ENCODE peak calls at places on chromosomes 16 and 17, in nine cellular contexts. One of them, this sample, is unnamed. For H3K4me1 and H3K27me3, the result is how much of the 10 kb centered on the place peaks cover.

GRCh38 chr17:72705905-72706395 is 386.5 kb downstream of the SLC39A11 start:
- DNase-seq in uterus: no peak
- DNase-seq in heart left ventricle: no peak
- DNase-seq in ovary: no peak
- DNase-seq in spleen: no peak
- DNase-seq in sigmoid colon: no peak
- DNase-seq in IMR-90: no peak
- DNase-seq in body of pancreas: no peak
- DNase-seq in adrenal gland: no peak
- DNase-seq in this sample: no peak

GRCh38 chr16:30136971-30137601 is 14.1 kb upstream of the MAPK3 start:
- DNase-seq in uterus: no peak
- DNase-seq in heart left ventricle: no peak
- DNase-seq in ovary: no peak
- DNase-seq in spleen: no peak
- DNase-seq in sigmoid colon: no peak
- DNase-seq in IMR-90: no peak
- DNase-seq in body of pancreas: peak
- DNase-seq in adrenal gland: no peak
- DNase-seq in this sample: no peak

GRCh38 chr17:58535431-58535830 is 21.0 kb upstream of the MTMR4 start:
- DNase-seq in uterus: no peak
- DNase-seq in heart left ventricle: no peak
- DNase-seq in ovary: no peak
- DNase-seq in spleen: no peak
- DNase-seq in sigmoid colon: no peak
- DNase-seq in IMR-90: peak
- DNase-seq in body of pancreas: no peak
- DNase-seq in adrenal gland: no peak
- DNase-seq in this sample: no peak

GRCh38 chr17:32265192-32265895 is at the start of gene RHBDL3:
- DNase-seq in uterus: peak
- DNase-seq in heart left ventricle: peak
- DNase-seq in ovary: peak
- DNase-seq in spleen: no peak
- DNase-seq in sigmoid colon: no peak
- DNase-seq in IMR-90: no peak
- DNase-seq in body of pancreas: no peak
- DNase-seq in adrenal gland: peak
- DNase-seq in this sample: no peak

GRCh38 chr16:24698314-24698713 is 31.1 kb upstream of the TNRC6A start:
- DNase-seq in uterus: no peak
- DNase-seq in heart left ventricle: no peak
- DNase-seq in ovary: no peak
- DNase-seq in spleen: no peak
- DNase-seq in sigmoid colon: no peak
- DNase-seq in IMR-90: no peak
- DNase-seq in body of pancreas: no peak
- DNase-seq in adrenal gland: no peak
- DNase-seq in this sample: no peak

GRCh38 chr16:48053346-48053745 is 102.4 kb downstream of the ABCC12 start:
- DNase-seq in uterus: no peak
- DNase-seq in heart left ventricle: no peak
- DNase-seq in ovary: peak
- DNase-seq in spleen: no peak
- DNase-seq in sigmoid colon: no peak
- DNase-seq in IMR-90: peak
- DNase-seq in body of pancreas: no peak
- DNase-seq in adrenal gland: no peak
- DNase-seq in this sample: no peak

GRCh38 chr16:1601489-1601888 is 10.4 kb downstream of the IFT140 start:
- DNase-seq in uterus: no peak
- DNase-seq in heart left ventricle: no peak
- DNase-seq in ovary: no peak
- DNase-seq in spleen: no peak
- DNase-seq in sigmoid colon: no peak
- DNase-seq in IMR-90: no peak
- DNase-seq in body of pancreas: no peak
- DNase-seq in adrenal gland: no peak
- DNase-seq in this sample: no peak

GRCh38 chr16:21645261-21645721 is 7.1 kb downstream of the IGSF6 start:
- DNase-seq in uterus: no peak
- DNase-seq in heart left ventricle: no peak
- DNase-seq in ovary: no peak
- DNase-seq in spleen: no peak
- DNase-seq in sigmoid colon: no peak
- DNase-seq in IMR-90: peak
- DNase-seq in body of pancreas: no peak
- DNase-seq in adrenal gland: no peak
- DNase-seq in this sample: no peak

GRCh38 chr16:2042666-2043295 is 4.9 kb downstream of the NTHL1 start:
- DNase-seq in uterus: no peak
- DNase-seq in heart left ventricle: no peak
- DNase-seq in ovary: no peak
- DNase-seq in spleen: no peak
- DNase-seq in sigmoid colon: no peak
- DNase-seq in IMR-90: no peak
- DNase-seq in body of pancreas: no peak
- DNase-seq in adrenal gland: no peak
- DNase-seq in this sample: no peak

GRCh38 chr17:28973414-28973813 is 22.1 kb upstream of the PHF12 start:
- DNase-seq in uterus: no peak
- DNase-seq in heart left ventricle: peak
- DNase-seq in ovary: no peak
- DNase-seq in spleen: no peak
- DNase-seq in sigmoid colon: no peak
- DNase-seq in IMR-90: peak
- DNase-seq in body of pancreas: no peak
- DNase-seq in adrenal gland: no peak
- DNase-seq in this sample: no peak

GRCh38 chr16:11759163-11759834 is 16.6 kb upstream of the TXNDC11 start:
- DNase-seq in uterus: no peak
- DNase-seq in heart left ventricle: no peak
- DNase-seq in ovary: no peak
- DNase-seq in spleen: no peak
- DNase-seq in sigmoid colon: no peak
- DNase-seq in IMR-90: no peak
- DNase-seq in body of pancreas: peak
- DNase-seq in adrenal gland: no peak
- DNase-seq in this sample: no peak

GRCh38 chr17:1577657-1578428 is 15.3 kb upstream of the PITPNA start:
- DNase-seq in uterus: no peak
- DNase-seq in heart left ventricle: no peak
- DNase-seq in ovary: peak
- DNase-seq in spleen: peak
- DNase-seq in sigmoid colon: no peak
- DNase-seq in IMR-90: no peak
- DNase-seq in body of pancreas: peak
- DNase-seq in adrenal gland: no peak
- DNase-seq in this sample: no peak

GRCh38 chr16:10878644-10879498 is 1.9 kb downstream of the CIITA start:
- DNase-seq in uterus: peak
- DNase-seq in heart left ventricle: peak
- DNase-seq in ovary: no peak
- DNase-seq in spleen: peak
- DNase-seq in sigmoid colon: peak
- DNase-seq in IMR-90: peak
- DNase-seq in body of pancreas: peak
- DNase-seq in adrenal gland: peak
- DNase-seq in this sample: no peak

GRCh38 chr17:28118362-28118761 is 75.9 kb downstream of the NLK start:
- DNase-seq in uterus: no peak
- DNase-seq in heart left ventricle: no peak
- DNase-seq in ovary: no peak
- DNase-seq in spleen: no peak
- DNase-seq in sigmoid colon: no peak
- DNase-seq in IMR-90: no peak
- DNase-seq in body of pancreas: no peak
- DNase-seq in adrenal gland: no peak
- DNase-seq in this sample: no peak

GRCh38 chr16:89455178-89455577 is 35.2 kb downstream of the ANKRD11 start:
- DNase-seq in uterus: no peak
- DNase-seq in heart left ventricle: no peak
- DNase-seq in ovary: no peak
- DNase-seq in spleen: no peak
- DNase-seq in sigmoid colon: no peak
- DNase-seq in IMR-90: no peak
- DNase-seq in body of pancreas: no peak
- DNase-seq in adrenal gland: no peak
- DNase-seq in this sample: no peak

GRCh38 chr16:14378131-14378551 is 251.9 kb downstream of the PARN start:
- DNase-seq in uterus: no peak
- DNase-seq in heart left ventricle: no peak
- DNase-seq in ovary: no peak
- DNase-seq in spleen: no peak
- DNase-seq in sigmoid colon: no peak
- DNase-seq in IMR-90: peak
- DNase-seq in body of pancreas: no peak
- DNase-seq in adrenal gland: no peak
- DNase-seq in this sample: no peak

GRCh38 chr17:76735586-76736348 is 1.4 kb downstream of the SRSF2 start:
- DNase-seq in uterus: no peak
- DNase-seq in heart left ventricle: no peak
- DNase-seq in ovary: no peak
- DNase-seq in spleen: no peak
- DNase-seq in sigmoid colon: no peak
- DNase-seq in IMR-90: no peak
- DNase-seq in body of pancreas: no peak
- DNase-seq in adrenal gland: no peak
- DNase-seq in this sample: no peak

GRCh38 chr17:76736349-76737081 is 616 bp downstream of the SRSF2 start:
- DNase-seq in uterus: peak
- DNase-seq in heart left ventricle: peak
- DNase-seq in ovary: peak
- DNase-seq in spleen: peak
- DNase-seq in sigmoid colon: peak
- DNase-seq in IMR-90: peak
- DNase-seq in body of pancreas: peak
- DNase-seq in adrenal gland: peak
- DNase-seq in this sample: no peak

GRCh38 chr17:76737082-76737675 is at the start of gene SRSF2:
- DNase-seq in uterus: peak
- DNase-seq in heart left ventricle: peak
- DNase-seq in ovary: peak
- DNase-seq in spleen: peak
- DNase-seq in sigmoid colon: peak
- DNase-seq in IMR-90: peak
- DNase-seq in body of pancreas: peak
- DNase-seq in adrenal gland: peak
- DNase-seq in this sample: peak

GRCh38 chr17:76738468-76738850 is 540 bp downstream of the MFSD11 start:
- DNase-seq in uterus: no peak
- DNase-seq in heart left ventricle: no peak
- DNase-seq in ovary: no peak
- DNase-seq in spleen: no peak
- DNase-seq in sigmoid colon: peak
- DNase-seq in IMR-90: no peak
- DNase-seq in body of pancreas: no peak
- DNase-seq in adrenal gland: no peak
- DNase-seq in this sample: no peak

GRCh38 chr17:76737676-76738467 is at the start of gene MFSD11:
- DNase-seq in uterus: peak
- DNase-seq in heart left ventricle: peak
- DNase-seq in ovary: peak
- DNase-seq in spleen: peak
- DNase-seq in sigmoid colon: peak
- DNase-seq in IMR-90: peak
- DNase-seq in body of pancreas: peak
- DNase-seq in adrenal gland: peak
- DNase-seq in this sample: no peak
- TF ChIP-seq POLR2A in uterus: peak
- TF ChIP-seq POLR2A in heart left ventricle: peak
- TF ChIP-seq POLR2A in ovary: peak
- TF ChIP-seq POLR2A in spleen: peak
- TF ChIP-seq POLR2A in sigmoid colon: peak
- TF ChIP-seq POLR2A in IMR-90: peak
- TF ChIP-seq POLR2A in body of pancreas: peak
- TF ChIP-seq POLR2A in adrenal gland: peak
- TF ChIP-seq POLR2A in this sample: peak

GRCh38 chr16:84281077-84281476 is 13.6 kb upstream of the WFDC1 start:
- DNase-seq in uterus: no peak
- DNase-seq in heart left ventricle: no peak
- DNase-seq in ovary: no peak
- DNase-seq in spleen: no peak
- DNase-seq in sigmoid colon: no peak
- DNase-seq in IMR-90: peak
- DNase-seq in body of pancreas: no peak
- DNase-seq in adrenal gland: no peak
- DNase-seq in this sample: no peak
- H3K4me1 ChIP-seq in uterus: under half
- H3K4me1 ChIP-seq in heart left ventricle: under half
- H3K4me1 ChIP-seq in ovary: under half
- H3K4me1 ChIP-seq in spleen: under half
- H3K4me1 ChIP-seq in sigmoid colon: under half
- H3K4me1 ChIP-seq in IMR-90: under half
- H3K4me1 ChIP-seq in body of pancreas: under half
- H3K4me1 ChIP-seq in adrenal gland: under half
- H3K4me1 ChIP-seq in this sample: under half

DNA sequence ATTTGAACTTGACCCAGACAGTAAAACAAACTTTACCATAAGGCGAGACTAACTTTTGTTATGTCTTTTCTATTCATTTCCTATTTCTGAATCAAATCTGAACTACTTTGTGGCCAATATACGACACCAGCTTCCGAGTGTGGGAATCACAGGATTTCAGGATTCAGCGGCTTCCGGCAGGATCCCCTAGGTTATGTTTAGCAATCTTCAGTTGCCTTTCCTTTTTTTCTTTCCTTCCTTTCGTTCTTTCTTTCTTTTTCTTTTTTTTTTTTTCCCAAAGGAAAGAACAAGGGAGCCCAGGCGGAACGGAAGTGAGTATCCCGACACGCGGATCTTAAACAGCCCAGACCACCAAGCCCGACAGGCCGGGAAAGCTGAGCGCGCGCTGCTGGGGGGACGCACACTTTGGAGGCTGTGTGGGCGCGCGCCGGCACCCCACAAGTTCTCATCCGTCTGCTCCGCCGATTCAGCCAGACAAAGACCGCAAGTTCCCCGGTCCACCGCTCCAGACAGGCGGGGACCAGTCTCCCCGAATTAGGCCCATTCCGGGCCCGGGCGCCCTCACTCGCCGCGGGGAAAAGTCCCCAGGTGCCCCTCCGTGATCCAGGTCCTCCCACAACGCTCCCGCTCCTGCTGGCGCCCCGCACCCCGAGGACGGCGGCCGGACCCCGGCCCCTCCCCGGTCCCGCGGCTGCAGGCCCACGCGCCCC is 540 bp downstream of the TBC1D16 start:
- DNase-seq in uterus: no peak
- DNase-seq in heart left ventricle: peak
- DNase-seq in ovary: no peak
- DNase-seq in spleen: peak
- DNase-seq in sigmoid colon: no peak
- DNase-seq in IMR-90: peak
- DNase-seq in body of pancreas: peak
- DNase-seq in adrenal gland: peak
- DNase-seq in this sample: no peak
- H3K27me3 ChIP-seq in uterus: under half
- H3K27me3 ChIP-seq in heart left ventricle: under half
- H3K27me3 ChIP-seq in ovary: under half
- H3K27me3 ChIP-seq in spleen: under half
- H3K27me3 ChIP-seq in sigmoid colon: under half
- H3K27me3 ChIP-seq in IMR-90: under half
- H3K27me3 ChIP-seq in body of pancreas: under half
- H3K27me3 ChIP-seq in adrenal gland: under half
- H3K27me3 ChIP-seq in this sample: under half

GRCh38 chr17:42508426-42509164 is 27.4 kb upstream of the NAGLU start:
- DNase-seq in uterus: no peak
- DNase-seq in heart left ventricle: no peak
- DNase-seq in ovary: no peak
- DNase-seq in spleen: peak
- DNase-seq in sigmoid colon: peak
- DNase-seq in IMR-90: no peak
- DNase-seq in body of pancreas: no peak
- DNase-seq in adrenal gland: no peak
- DNase-seq in this sample: no peak
- TF ChIP-seq POLR2A in uterus: no peak
- TF ChIP-seq POLR2A in heart left ventricle: no peak
- TF ChIP-seq POLR2A in ovary: no peak
- TF ChIP-seq POLR2A in spleen: no peak
- TF ChIP-seq POLR2A in sigmoid colon: no peak
- TF ChIP-seq POLR2A in IMR-90: no peak
- TF ChIP-seq POLR2A in body of pancreas: no peak
- TF ChIP-seq POLR2A in adrenal gland: no peak
- TF ChIP-seq POLR2A in this sample: no peak